ENCODE peak calls at places on chromosomes 5 and 9, in five cellular contexts. L is bronchial epithelial cell, V is AG10803, E is epithelial cell of esophagus, Y is gastrocnemius medialis. N is an unnamed sample.

GRCh38 chr5:66789434-66789833 is 193.2 kb downstream of the MAST4 start:
- DNase-seq in L (no peak), V (no peak), E (no peak), Y (no peak), N (no peak)

GRCh38 chr9:25537857-25538256 is 140.4 kb downstream of the TUSC1 start:
- DNase-seq in L (no peak), V (no peak), E (no peak), Y (no peak), N (no peak)

GRCh38 chr9:13911473-13911872 is 402.5 kb downstream of the NFIB start:
- DNase-seq in L (no peak), V (no peak), E (no peak), Y (no peak), N (no peak)

GRCh38 chr5:137575847-137576246 is 76.7 kb upstream of the SPOCK1 start:
- DNase-seq in L (peak; percentile 60), V (peak; percentile 38), E (peak; percentile 62), Y (no peak), N (no peak)

GRCh38 chr5:174724484-174725260 is at the start of gene MSX2:
- DNase-seq in L (peak; percentile 36), V (peak; percentile 79), E (peak; percentile 40), Y (peak; percentile 77), N (peak; percentile 91)

GRCh38 chr9:35322075-35322885 is 160.5 kb downstream of the UNC13B start:
- DNase-seq in L (no peak), V (no peak), E (no peak), Y (no peak), N (no peak)

GRCh38 chr9:95434116-95435073 is 82.4 kb downstream of the PTCH1 start:
- DNase-seq in L (no peak), V (no peak), E (peak; percentile 13), Y (no peak), N (peak; percentile 70)

GRCh38 chr5:180873628-180874520 is 12.8 kb upstream of the ZFP62 start:
- DNase-seq in L (no peak), V (peak; percentile 31), E (peak; percentile 29), Y (no peak), N (peak; percentile 38)

GRCh38 chr9:8784813-8785212 is 985.2 kb upstream of the DMAC1 start:
- DNase-seq in L (peak; percentile 29), V (no peak), E (peak; percentile 2), Y (no peak), N (peak; percentile 8)

GRCh38 chr9:136585531-136586120 is 39.8 kb upstream of the NOTCH1 start:
- DNase-seq in L (no peak), V (no peak), E (no peak), Y (no peak), N (no peak)

GRCh38 chr9:136327313-136327971 is at the start of gene GPSM1:
- DNase-seq in L (no peak), V (peak; percentile 57), E (peak; percentile 33), Y (no peak), N (peak; percentile 66)

GRCh38 chr9:32970554-32970953 is 30.9 kb downstream of the APTX start:
- DNase-seq in L (no peak), V (no peak), E (no peak), Y (no peak), N (no peak)

GRCh38 chr5:134567651-134568338 is 42.3 kb downstream of the JADE2 start:
- DNase-seq in L (no peak), V (peak; percentile 57), E (no peak), Y (peak; percentile 45), N (peak; percentile 77)

GRCh38 chr5:128965011-128965637 is at the start of gene SLC27A6:
- DNase-seq in L (peak; percentile 12), V (no peak), E (peak; percentile 15), Y (peak; percentile 2), N (no peak)

GRCh38 chr9:83637389-83637788 is 14.4 kb downstream of the IDNK start:
- DNase-seq in L (no peak), V (no peak), E (no peak), Y (no peak), N (no peak)

GRCh38 chr5:80068237-80068636 is 33.1 kb downstream of the THBS4 start:
- DNase-seq in L (no peak), V (no peak), E (no peak), Y (no peak), N (no peak)

GRCh38 chr5:42993516-42994284 is 46.4 kb downstream of the ANXA2R start:
- DNase-seq in L (peak; percentile 26), V (peak; percentile 77), E (peak; percentile 67), Y (no peak), N (peak; percentile 92)

GRCh38 chr5:123261752-123262151 is 161.5 kb downstream of the CEP120 start:
- DNase-seq in L (peak; percentile 78), V (no peak), E (peak; percentile 39), Y (no peak), N (no peak)

GRCh38 chr5:176547811-176548210 is 1.3 kb upstream of the CDHR2 start:
- DNase-seq in L (peak; percentile 90), V (peak; percentile 25), E (peak; percentile 86), Y (no peak), N (peak; percentile 11)

GRCh38 chr9:97386733-97387503 is 25.0 kb upstream of the TDRD7 start:
- DNase-seq in L (peak; percentile 35), V (peak; percentile 58), E (peak; percentile 68), Y (no peak), N (peak; percentile 65)

GRCh38 chr5:95273956-95274520 is 10.9 kb downstream of the MCTP1 start:
- DNase-seq in L (no peak), V (no peak), E (no peak), Y (no peak), N (no peak)

GRCh38 chr5:140785905-140786686 is at the start of gene PCDHA1:
- DNase-seq in L (no peak), V (no peak), E (no peak), Y (no peak), N (no peak)

GRCh38 chr5:179343902-179344300 is 1.4 kb downstream of the ADAMTS2 start:
- DNase-seq in L (no peak), V (peak; percentile 57), E (no peak), Y (no peak), N (peak; percentile 57)

GRCh38 chr5:41246376-41246775 is 33.0 kb upstream of the C6 start:
- DNase-seq in L (peak; percentile 86), V (peak; percentile 3), E (peak; percentile 92), Y (no peak), N (peak; percentile 56)

GRCh38 chr5:177362102-177362868 is 4.6 kb downstream of the RGS14 start:
- DNase-seq in L (peak; percentile 55), V (no peak), E (no peak), Y (no peak), N (no peak)

GRCh38 chr5:111735829-111736228 is 21.2 kb downstream of the NREP start:
- DNase-seq in L (peak; percentile 91), V (peak; percentile 87), E (peak; percentile 96), Y (peak; percentile 70), N (peak; percentile 92)

GRCh38 chr5:134508521-134509195 is 16.8 kb upstream of the JADE2 start:
- DNase-seq in L (no peak), V (no peak), E (no peak), Y (no peak), N (no peak)

GRCh38 chr5:172724658-172725183 is 46.3 kb downstream of the DUSP1 start:
- DNase-seq in L (no peak), V (no peak), E (no peak), Y (no peak), N (no peak)

GRCh38 chr5:7878381-7878873 is 9.5 kb downstream of the MTRR start:
- DNase-seq in L (peak; percentile 82), V (peak; percentile 43), E (peak; percentile 75), Y (no peak), N (peak; percentile 65)

GRCh38 chr5:96214442-96215197 is 218.4 kb downstream of the PCSK1 start:
- DNase-seq in L (no peak), V (peak; percentile 51), E (no peak), Y (no peak), N (peak; percentile 56)

GRCh38 chr9:12775963-12776774 is 1.3 kb downstream of the LURAP1L start:
- DNase-seq in L (peak; percentile 80), V (peak; percentile 91), E (peak; percentile 91), Y (peak; percentile 66), N (peak; percentile 93)

GRCh38 chr9:113770396-113770795 is 105.7 kb upstream of the ZNF618 start:
- DNase-seq in L (no peak), V (no peak), E (no peak), Y (no peak), N (no peak)

GRCh38 chr5:121279801-121280200 is 571.9 kb upstream of the FTMT start:
- DNase-seq in L (no peak), V (no peak), E (no peak), Y (no peak), N (no peak)
- TF ChIP-seq CTCF in L (no peak), V (no peak), E (no peak), Y (no peak), N (no peak)

GRCh38 chr5:109928046-109928445 is 238.3 kb downstream of the MAN2A1 start:
- DNase-seq in L (no peak), V (no peak), E (no peak), Y (no peak), N (no peak)

GRCh38 chr5:109929371-109929770 is 239.6 kb downstream of the MAN2A1 start:
- DNase-seq in L (no peak), V (no peak), E (no peak), Y (no peak), N (no peak)

GRCh38 chr5:109927639-109928038 is 237.9 kb downstream of the MAN2A1 start:
- DNase-seq in L (no peak), V (no peak), E (no peak), Y (no peak), N (no peak)

GRCh38 chr5:109936091-109936490 is 246.4 kb downstream of the MAN2A1 start:
- DNase-seq in L (peak; percentile 42), V (no peak), E (peak; percentile 50), Y (no peak), N (no peak)

DNA sequence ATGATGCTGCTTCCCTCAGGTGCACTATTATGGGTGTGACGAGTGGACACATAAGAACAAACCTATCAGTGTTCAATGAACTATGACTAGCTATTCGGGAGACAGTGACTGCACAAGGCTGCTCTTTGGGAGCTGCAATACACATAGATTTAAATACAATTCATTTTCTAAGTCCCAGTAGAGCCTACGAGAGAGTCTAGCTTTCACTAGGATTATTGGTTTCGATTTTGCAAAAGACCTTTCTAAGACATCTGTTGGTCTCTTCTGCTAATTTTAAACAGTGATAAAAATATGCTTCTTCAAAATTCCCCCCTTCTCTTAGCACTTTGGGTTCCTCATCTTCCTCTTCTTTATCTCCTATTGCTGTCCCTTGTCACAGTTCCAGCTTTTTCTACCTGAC is 241.3 kb downstream of the MAN2A1 start:
- DNase-seq in L (no peak), V (no peak), E (no peak), Y (no peak), N (no peak)
- H3K4me3 ChIP-seq in L (no peak overlapping the region), V (no peak overlapping the region), E (no peak overlapping the region), Y (no peak overlapping the region), N (no peak overlapping the region)

GRCh38 chr9:16640649-16641048 is 229.8 kb downstream of the BNC2 start:
- DNase-seq in L (no peak), V (no peak), E (no peak), Y (peak; percentile 19), N (no peak)
- TF ChIP-seq CTCF in L (no peak), V (no peak), E (no peak), Y (peak; percentile 37), N (peak; percentile 33)

DNA sequence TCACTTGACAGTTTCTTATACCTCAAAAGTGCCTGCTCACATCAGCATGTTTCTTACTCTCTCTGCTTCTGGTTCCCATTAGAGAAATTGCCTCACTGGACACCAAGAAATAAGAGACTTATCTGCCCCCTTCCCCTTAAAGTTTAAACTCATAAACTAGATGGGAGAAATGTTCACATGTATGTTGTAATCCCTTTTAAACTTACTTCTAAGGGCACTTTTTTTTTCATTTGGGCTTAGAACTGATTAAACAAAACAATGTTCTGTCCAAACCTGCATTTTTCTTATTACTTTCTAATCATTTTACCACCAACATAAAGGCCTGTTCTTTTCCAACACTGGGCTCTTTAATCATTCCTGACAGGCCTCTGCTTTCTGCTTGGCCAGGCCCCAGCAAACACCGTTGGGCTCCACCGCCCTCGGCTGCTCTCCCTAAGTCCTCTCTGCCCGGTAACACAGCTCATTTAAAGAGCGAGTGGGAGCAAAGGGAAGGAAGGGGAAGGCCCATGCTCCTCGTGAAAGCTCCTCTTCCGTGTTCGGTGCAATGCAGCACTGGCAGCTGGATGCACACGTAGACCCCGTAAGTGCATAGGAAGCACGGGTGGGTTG is 53.4 kb downstream of the ROR2 start:
- DNase-seq in L (no peak), V (peak; percentile 42), E (no peak), Y (no peak), N (peak; percentile 94)
- H3K4me3 ChIP-seq in L (no peak overlapping the region), V (no peak overlapping the region), E (no peak overlapping the region), Y (no peak overlapping the region), N (no peak overlapping the region)

N was measured in fibroblast of villous mesenchyme.